ENCODE peak calls at places on chromosomes 7 and 10, in ten cellular contexts. N, L, B, K, E, T, P, I, C and D are unnamed samples. For H3K27me3, the result is how much of the 10 kb centered on the place peaks cover.

GRCh38 chr7:150333659-150334058 is 7.8 kb downstream of the RARRES2 start:
- DNase-seq in E (no peak), K (no peak), L (no peak), N (no peak), P (no peak), C (no peak), B (no peak), T (no peak), I (no peak), D (no peak)

GRCh38 chr7:72182036-72182435 is 230.1 kb downstream of the CALN1 start:
- DNase-seq in E (no peak), K (no peak), C (no peak), B (no peak), I (no peak), P (no peak), N (no peak), T (no peak), L (no peak), D (no peak)

GRCh38 chr10:30422981-30423654 is 10.9 kb upstream of the MAP3K8 start:
- DNase-seq in P (no peak), L (peak), K (peak), C (peak), E (no peak), B (no peak), T (peak), I (no peak), N (peak), D (no peak)

GRCh38 chr10:110865184-110865803 is 6.4 kb upstream of the PDCD4 start:
- DNase-seq in I (no peak), L (no peak), C (peak), E (no peak), B (no peak), P (peak), N (peak), T (peak), K (peak), D (no peak)

GRCh38 chr7:23593706-23594105 is 3.5 kb upstream of the CCDC126 start:
- DNase-seq in E (no peak), B (no peak), L (no peak), K (no peak), N (no peak), P (no peak), C (no peak), I (no peak), T (no peak), D (no peak)

GRCh38 chr10:101566333-101567164 is 21.5 kb downstream of the POLL start:
- DNase-seq in I (no peak), K (no peak), P (no peak), E (no peak), B (peak), T (no peak), C (no peak), N (peak), L (no peak), D (no peak)

GRCh38 chr10:33333260-33334169 is 952 bp downstream of the NRP1 start:
- DNase-seq in E (no peak), T (peak), P (no peak), I (no peak), N (peak), K (peak), C (no peak), B (no peak), L (no peak), D (no peak)

GRCh38 chr10:125441151-125441550 is 241.8 kb downstream of the TEX36 start:
- DNase-seq in P (no peak), T (no peak), E (no peak), C (peak), B (no peak), I (no peak), K (no peak), L (no peak), N (no peak), D (no peak)

GRCh38 chr7:69819306-69819705 is 221.0 kb downstream of the AUTS2 start:
- DNase-seq in E (no peak), L (no peak), I (no peak), C (no peak), B (no peak), T (no peak), K (no peak), N (no peak), P (no peak), D (no peak)

GRCh38 chr10:14779053-14779649 is 4.5 kb upstream of the FAM107B start:
- DNase-seq in P (no peak), L (no peak), N (peak), I (no peak), T (peak), K (no peak), C (no peak), B (no peak), E (no peak), D (no peak)

GRCh38 chr7:33882950-33883349 is 22.4 kb upstream of the BMPER start:
- DNase-seq in T (no peak), I (no peak), K (no peak), L (no peak), C (peak), B (no peak), E (no peak), N (no peak), P (no peak), D (no peak)

GRCh38 chr10:32412499-32412853 is 33.5 kb upstream of the CCDC7 start:
- DNase-seq in K (no peak), N (peak), L (no peak), T (no peak), B (no peak), E (no peak), C (peak), P (no peak), I (no peak), D (no peak)

GRCh38 chr7:38703093-38703492 is 71.9 kb upstream of the AMPH start:
- DNase-seq in I (no peak), C (no peak), K (no peak), N (no peak), E (no peak), L (no peak), B (no peak), P (no peak), T (no peak), D (no peak)

GRCh38 chr10:133130602-133131001 is 29.4 kb upstream of the KNDC1 start:
- DNase-seq in L (no peak), E (peak), N (no peak), C (no peak), P (no peak), B (no peak), T (no peak), K (no peak), I (no peak), D (no peak)

GRCh38 chr7:644381-645305 is 81.9 kb upstream of the DNAAF5 start:
- DNase-seq in K (no peak), L (no peak), I (peak), E (no peak), P (no peak), N (peak), B (no peak), T (no peak), C (no peak), D (no peak)

GRCh38 chr10:73399054-73399453 is 14.8 kb downstream of the ANXA7 start:
- DNase-seq in K (no peak), C (no peak), B (no peak), N (no peak), E (no peak), T (no peak), I (no peak), L (no peak), P (no peak), D (no peak)

GRCh38 chr7:38222481-38223096 is 44.5 kb downstream of the STARD3NL start:
- DNase-seq in L (peak), C (peak), E (no peak), B (no peak), P (no peak), K (peak), T (peak), N (peak), I (peak), D (no peak)

GRCh38 chr10:62231371-62231770 is 37.3 kb downstream of the RTKN2 start:
- DNase-seq in B (no peak), K (no peak), P (no peak), N (peak), E (no peak), C (peak), T (no peak), L (no peak), I (no peak), D (no peak)

GRCh38 chr7:115548756-115549155 is 481.8 kb downstream of the TFEC start:
- DNase-seq in I (no peak), K (no peak), T (no peak), C (no peak), E (no peak), L (no peak), N (no peak), P (no peak), B (no peak), D (no peak)

GRCh38 chr10:110432084-110432483 is 65.6 kb upstream of the DUSP5 start:
- DNase-seq in T (no peak), E (no peak), B (no peak), I (no peak), N (no peak), P (no peak), L (no peak), C (no peak), K (no peak), D (no peak)

GRCh38 chr7:102933763-102934162 is 21.0 kb downstream of the LRRC17 start:
- DNase-seq in L (peak), I (peak), E (no peak), C (peak), T (peak), K (peak), N (peak), B (peak), P (no peak), D (no peak)

GRCh38 chr7:87918740-87919139 is 15.3 kb upstream of the ADAM22 start:
- DNase-seq in C (peak), P (no peak), T (no peak), N (no peak), E (no peak), K (no peak), B (no peak), I (no peak), L (no peak), D (no peak)

GRCh38 chr7:105664816-105665525 is 83.7 kb upstream of the EFCAB10 start:
- DNase-seq in B (no peak), I (no peak), L (peak), P (no peak), T (no peak), N (peak), K (no peak), C (no peak), E (no peak), D (no peak)

GRCh38 chr10:73887038-73888015 is 13.0 kb upstream of the CAMK2G start:
- DNase-seq in C (peak), I (peak), K (peak), T (peak), P (no peak), N (peak), E (peak), B (no peak), L (peak), D (no peak)

GRCh38 chr10:26887611-26888215 is 27.0 kb upstream of the ABI1 start:
- DNase-seq in L (no peak), I (no peak), P (no peak), N (no peak), T (no peak), C (peak), B (no peak), K (no peak), E (no peak), D (no peak)

GRCh38 chr10:32377458-32378370 is 30.8 kb upstream of the EPC1 start:
- DNase-seq in E (no peak), I (no peak), P (no peak), B (no peak), K (no peak), L (peak), T (no peak), C (peak), N (peak), D (no peak)

GRCh38 chr7:65441010-65441409 is 67.4 kb downstream of the ZNF92 start:
- DNase-seq in B (no peak), E (no peak), P (no peak), T (no peak), I (no peak), N (peak), K (no peak), L (no peak), C (peak), D (no peak)

GRCh38 chr7:101172854-101173751 is 7.0 kb downstream of the NAT16 start:
- DNase-seq in K (peak), P (no peak), C (no peak), B (peak), I (peak), E (no peak), L (peak), T (peak), N (peak), D (no peak)

GRCh38 chr7:936131-937054 is 18.1 kb downstream of the ADAP1 start:
- DNase-seq in K (no peak), T (no peak), E (no peak), L (no peak), C (peak), P (no peak), I (no peak), B (no peak), N (no peak), D (no peak)

GRCh38 chr7:24964177-24964576 is 15.8 kb downstream of the OSBPL3 start:
- DNase-seq in T (no peak), N (no peak), P (no peak), C (peak), I (no peak), E (no peak), K (no peak), L (no peak), B (no peak), D (no peak)

GRCh38 chr7:113918946-113919345 is at the start of gene PPP1R3A:
- DNase-seq in T (no peak), I (peak), K (no peak), B (no peak), L (no peak), C (no peak), P (no peak), N (no peak), E (no peak), D (no peak)

GRCh38 chr10:35415505-35415904 is 79.2 kb downstream of the CCNY start:
- DNase-seq in N (no peak), P (no peak), L (no peak), E (no peak), K (no peak), T (no peak), B (no peak), I (no peak), C (no peak), D (no peak)

GRCh38 chr10:44352316-44353127 is 32.4 kb downstream of the CXCL12 start:
- DNase-seq in T (peak), E (peak), L (peak), N (peak), K (no peak), C (no peak), P (no peak), I (peak), B (no peak), D (no peak)

GRCh38 chr10:28587970-28588290 is 55.0 kb downstream of the WAC start:
- DNase-seq in I (no peak), N (peak), B (no peak), P (no peak), T (no peak), C (no peak), L (peak), K (no peak), E (no peak), D (no peak)

GRCh38 chr7:149872419-149873073 is 1.2 kb upstream of the ATP6V0E2 start:
- DNase-seq in B (peak), E (peak), C (peak), N (peak), K (peak), P (peak), I (peak), L (peak), T (peak), D (no peak)

DNA sequence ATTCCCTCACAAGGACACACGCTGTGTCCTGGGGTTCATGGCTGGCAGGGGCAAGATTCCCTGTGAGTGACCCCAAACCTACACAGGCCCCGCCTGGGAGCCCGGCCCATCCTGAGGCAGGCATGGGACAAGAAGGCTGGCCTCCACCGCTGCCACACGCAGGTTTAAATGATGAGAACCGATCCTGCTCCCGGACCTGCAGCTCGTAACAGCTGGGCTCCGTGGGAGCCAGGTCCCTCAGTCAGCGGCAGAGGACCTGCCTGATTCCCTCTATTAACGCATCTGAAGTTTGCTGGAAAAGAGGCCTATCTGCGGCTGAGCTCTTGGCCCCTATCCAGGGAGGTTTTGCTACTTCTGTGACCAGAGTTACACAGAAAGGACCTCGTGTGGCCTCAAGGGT is 112.4 kb downstream of the VIPR2 start:
- DNase-seq in P (peak), L (no peak), E (no peak), N (no peak), T (peak), C (no peak), I (no peak), K (peak), B (peak), D (no peak)
- H3K27ac ChIP-seq in P (no peak), L (no peak), E (no peak), N (no peak), T (no peak), C (no peak), I (no peak), K (no peak), B (no peak), D (no peak)

DNA sequence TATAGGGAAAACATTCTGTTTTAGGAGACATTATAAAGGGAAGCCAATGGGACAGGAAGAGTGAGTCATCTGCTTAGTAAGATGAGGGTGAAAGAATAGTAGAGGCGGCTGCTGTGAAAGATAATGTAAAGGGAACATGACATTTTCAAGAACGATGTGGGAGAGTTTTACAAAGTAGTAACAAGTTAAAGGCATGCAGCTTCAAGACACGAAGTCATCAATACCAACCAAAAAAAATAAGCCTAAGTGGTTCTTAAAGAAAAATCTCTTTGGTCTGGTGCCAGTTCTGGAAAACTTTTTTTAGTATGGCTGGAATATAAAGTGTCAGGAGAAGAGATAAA is 6.1 kb downstream of the GSTO1 start:
- DNase-seq in N (peak), E (no peak), L (no peak), B (no peak), C (peak), I (no peak), T (no peak), P (no peak), K (no peak), D (no peak)
- TF ChIP-seq CTCF in N (no peak), E (no peak), L (no peak), B (no peak), C (no peak), I (no peak), T (no peak), P (no peak), K (no peak), D (no peak)

DNA sequence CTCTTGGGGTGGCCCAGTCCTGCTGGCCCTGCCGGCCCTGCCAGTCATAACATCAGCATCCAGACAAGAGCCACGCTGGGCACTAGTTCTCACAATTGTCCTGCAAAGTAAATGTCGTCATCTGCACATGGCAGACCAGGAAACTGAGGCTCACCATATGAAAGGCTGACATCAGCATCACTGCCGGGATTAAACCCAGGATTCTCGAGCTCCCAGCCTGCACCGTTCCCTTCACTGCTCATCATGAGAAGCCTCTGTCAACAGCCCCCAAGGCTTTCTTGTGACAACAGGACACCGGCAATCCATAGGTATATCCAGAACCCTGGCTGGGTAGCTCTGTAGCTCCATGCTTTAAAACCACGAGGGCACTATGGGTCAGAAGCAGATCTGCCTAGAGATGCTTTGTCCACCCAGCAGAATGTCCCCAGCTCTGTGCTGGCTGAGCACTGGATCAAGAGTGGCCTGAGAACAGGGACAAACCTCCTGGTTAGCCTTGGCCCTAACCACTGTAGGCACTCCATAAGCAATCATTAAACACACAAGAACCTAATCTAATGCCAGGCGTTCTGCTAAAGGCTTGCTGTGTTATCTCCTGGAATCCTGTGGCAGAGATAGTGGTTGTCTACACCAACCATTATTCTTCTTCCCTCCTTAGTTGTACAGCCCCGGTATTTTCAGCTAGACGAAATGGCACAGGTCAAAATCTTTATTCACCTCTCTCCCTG is 41.2 kb upstream of the C10orf71 start:
- DNase-seq in L (no peak), K (no peak), N (no peak), C (no peak), T (no peak), I (no peak), P (no peak), B (no peak), E (no peak), D (no peak)
- H3K27me3 ChIP-seq in L (under half), K (under half), N (under half), C (under half), T (under half), I (under half), P (under half), B (under half), E (under half), D (under half)

GRCh38 chr7:98348726-98349474 is 52.0 kb downstream of the BAIAP2L1 start:
- DNase-seq in K (no peak), I (no peak), E (no peak), L (no peak), B (no peak), N (no peak), C (no peak), T (peak), P (no peak), D (no peak)
- H3K27ac ChIP-seq in K (no peak), I (no peak), E (no peak), L (no peak), B (no peak), N (no peak), C (no peak), T (no peak), P (no peak), D (no peak)